ENCODE peak calls at places on chromosomes 2 and 18, in nine cellular contexts. W, Z, M, J, A, T, B, C and R are unnamed samples.

GRCh38 chr2:212953170-212953920 is 198.1 kb downstream of the IKZF2 start:
- DNase-seq in M (peak; percentile 49), C (no peak), T (no peak), Z (no peak), W (no peak), J (no peak), A (no peak), B (no peak), R (peak; percentile 29)

GRCh38 chr2:163132850-163133249 is 294.3 kb upstream of the KCNH7 start:
- DNase-seq in B (no peak), M (no peak), C (no peak), W (no peak), T (no peak), Z (no peak), J (no peak), A (no peak), R (no peak)

GRCh38 chr2:40034198-40034597 is 255.1 kb upstream of the THUMPD2 start:
- DNase-seq in W (no peak), B (no peak), C (no peak), T (no peak), Z (no peak), A (peak; percentile 76), J (no peak), M (no peak), R (no peak)

GRCh38 chr2:75605770-75606535 is 40.6 kb upstream of the MRPL19 start:
- DNase-seq in J (no peak), Z (no peak), W (no peak), M (peak; percentile 47), A (peak; percentile 96), T (no peak), B (no peak), C (no peak), R (no peak)

GRCh38 chr2:107437807-107438206 is 388.9 kb upstream of the RGPD4 start:
- DNase-seq in M (no peak), Z (no peak), T (no peak), B (no peak), A (no peak), J (no peak), C (no peak), W (no peak), R (no peak)

GRCh38 chr2:39521876-39522517 is 84.9 kb upstream of the MAP4K3 start:
- DNase-seq in A (no peak), J (no peak), B (no peak), T (no peak), C (no peak), Z (no peak), W (no peak), M (no peak), R (no peak)

GRCh38 chr18:57475903-57476302 is 40.7 kb downstream of the ONECUT2 start:
- DNase-seq in M (no peak), W (no peak), B (no peak), T (no peak), A (no peak), Z (no peak), J (no peak), C (no peak), R (no peak)

GRCh38 chr2:202278944-202279343 is 13.4 kb downstream of the NOP58 start:
- DNase-seq in C (no peak), T (no peak), J (no peak), B (no peak), W (no peak), A (no peak), M (peak; percentile 32), Z (no peak), R (no peak)

GRCh38 chr2:7017621-7018260 is 100.5 kb downstream of the RNF144A start:
- DNase-seq in M (no peak), W (no peak), J (peak; percentile 70), Z (no peak), T (no peak), A (no peak), B (no peak), C (no peak), R (no peak)

GRCh38 chr2:63871864-63872263 is 30.2 kb downstream of the UGP2 start:
- DNase-seq in C (no peak), Z (no peak), A (no peak), J (no peak), T (no peak), B (no peak), M (no peak), W (no peak), R (no peak)

GRCh38 chr2:224104668-224105386 is 65.7 kb upstream of the SERPINE2 start:
- DNase-seq in B (no peak), A (no peak), Z (no peak), W (no peak), M (no peak), J (no peak), T (no peak), C (no peak), R (no peak)

GRCh38 chr2:200578778-200579177 is 7.0 kb upstream of the AOX1 start:
- DNase-seq in Z (no peak), W (no peak), M (no peak), A (no peak), C (no peak), B (no peak), T (no peak), J (no peak), R (no peak)

GRCh38 chr18:33914399-33914798 is 310.3 kb downstream of the NOL4 start:
- DNase-seq in M (no peak), W (no peak), A (no peak), J (no peak), C (no peak), B (no peak), T (no peak), Z (no peak), R (no peak)

DNA sequence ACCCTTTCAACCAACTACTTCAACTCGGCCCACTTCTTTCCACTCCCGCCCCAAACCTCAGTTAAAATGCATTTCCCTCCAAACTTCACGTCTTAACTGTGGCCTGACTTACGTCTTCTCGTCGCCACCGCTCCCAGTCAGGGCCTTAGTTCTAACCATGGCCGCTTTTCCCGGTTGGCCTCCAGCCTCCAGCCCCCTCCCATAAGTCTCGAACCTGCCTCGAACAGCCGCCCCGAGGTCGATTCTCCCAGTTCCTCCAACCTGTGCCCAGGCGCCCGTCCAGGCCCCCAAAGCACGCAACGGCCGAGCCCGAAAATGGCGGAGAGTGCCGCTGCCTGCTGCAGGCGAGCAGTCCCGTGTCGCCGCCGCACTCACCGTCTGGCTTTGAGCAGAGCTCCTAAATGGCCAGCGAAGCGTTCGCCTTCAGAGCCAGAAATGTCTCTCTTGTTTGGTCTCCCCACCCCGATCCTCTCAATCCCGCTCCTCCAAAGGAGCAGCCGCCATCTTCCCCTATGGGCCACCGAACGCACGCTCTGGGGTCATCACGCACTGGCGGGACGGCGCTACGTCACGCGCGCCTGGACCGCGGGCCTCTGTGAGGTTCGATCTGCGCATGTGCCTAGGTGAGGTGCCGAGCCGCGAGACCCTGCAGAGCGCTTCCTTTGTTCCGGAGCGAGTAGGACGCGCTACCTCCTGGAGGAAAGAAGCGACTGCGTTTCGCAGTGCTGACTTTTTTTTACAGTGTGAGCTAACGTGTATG is at the start of gene WDR33:
- DNase-seq in M (peak; percentile 95), A (peak; percentile 74), B (peak; percentile 84), T (peak; percentile 88), J (peak; percentile 96), C (peak; percentile 86), W (peak; percentile 77), Z (peak; percentile 81), R (peak; percentile 97)
- TF ChIP-seq CTCF in M (no peak), A (peak; percentile 70), B (peak; percentile 30), T (peak; percentile 35), J (no peak), C (no peak), W (peak; percentile 27), Z (no peak), R (peak; percentile 49)

DNA sequence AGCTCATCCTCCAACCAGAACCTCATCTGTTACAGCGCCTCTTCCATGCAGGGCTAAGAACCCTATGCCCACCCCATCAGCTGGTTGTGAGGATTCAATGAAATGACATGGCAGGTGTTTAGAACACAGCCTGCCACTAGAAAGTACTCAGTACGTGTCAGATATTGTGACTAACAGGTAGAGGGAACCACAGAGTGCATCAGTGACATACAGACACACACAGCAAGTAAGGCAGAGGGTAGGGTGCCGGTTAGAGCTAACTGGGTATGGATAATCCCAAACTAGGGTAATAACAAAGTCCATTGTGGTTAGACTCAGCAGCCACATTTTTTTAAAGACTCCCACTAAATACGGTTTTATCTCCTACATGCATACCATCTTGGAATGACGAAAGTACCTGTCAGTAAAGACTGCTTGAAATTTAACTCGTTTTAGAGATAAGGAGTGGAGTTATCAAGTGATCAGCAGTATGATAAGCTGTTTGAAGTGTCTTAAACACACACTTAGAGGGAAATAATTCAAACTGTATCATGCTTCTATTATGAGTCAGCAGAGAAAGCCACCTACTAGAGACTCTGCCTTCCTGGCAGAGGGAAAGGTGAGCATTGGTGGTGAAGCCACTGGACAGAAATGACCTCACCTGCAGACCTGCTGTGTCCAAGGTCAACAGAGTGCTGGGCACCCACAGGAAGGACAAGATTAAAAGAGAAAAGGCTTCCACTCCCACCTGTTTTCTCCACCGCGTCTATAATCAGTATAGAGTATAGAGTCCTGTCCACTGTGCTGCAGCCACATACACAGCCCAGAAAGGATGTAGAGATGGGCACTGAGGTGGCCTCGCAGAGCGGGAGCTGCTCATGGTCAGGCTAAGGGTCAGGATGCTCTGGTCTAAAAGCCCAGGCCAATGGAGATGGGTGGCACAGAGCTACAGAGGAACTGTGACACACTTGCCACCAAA is 20.5 kb downstream of the MPPE1 start:
- DNase-seq in W (no peak), B (no peak), J (no peak), C (no peak), Z (no peak), M (no peak), T (no peak), A (no peak), R (no peak)
- TF ChIP-seq CTCF in W (no peak), B (no peak), J (no peak), C (no peak), Z (no peak), M (no peak), T (no peak), A (no peak), R (no peak)

GRCh38 chr2:184602734-184603133 is 4.4 kb downstream of the ZNF804A start:
- DNase-seq in J (no peak), B (no peak), W (no peak), T (no peak), A (no peak), C (no peak), M (no peak), Z (no peak), R (no peak)
- TF ChIP-seq CTCF in J (no peak), B (no peak), W (no peak), T (no peak), A (no peak), C (no peak), M (no peak), Z (no peak), R (no peak)

GRCh38 chr2:237685408-237685807 is 58.0 kb downstream of the LRRFIP1 start:
- DNase-seq in C (no peak), J (no peak), B (no peak), M (peak; percentile 37), W (no peak), Z (no peak), T (no peak), A (no peak), R (no peak)

GRCh38 chr2:237687666-237688065 is 60.3 kb downstream of the LRRFIP1 start:
- DNase-seq in M (no peak), Z (no peak), C (no peak), J (peak; percentile 93), A (peak; percentile 95), B (peak; percentile 68), T (peak; percentile 78), W (peak; percentile 98), R (peak; percentile 73)

GRCh38 chr2:237688081-237688480 is 60.7 kb downstream of the LRRFIP1 start:
- DNase-seq in C (no peak), B (no peak), A (no peak), Z (no peak), W (no peak), T (no peak), J (no peak), M (no peak), R (no peak)

GRCh38 chr2:237689569-237690131 is 62.3 kb downstream of the LRRFIP1 start:
- DNase-seq in T (no peak), B (no peak), A (no peak), M (no peak), W (peak; percentile 78), Z (no peak), J (peak; percentile 82), C (no peak), R (no peak)

GRCh38 chr2:237686659-237687136 is 59.3 kb downstream of the LRRFIP1 start:
- DNase-seq in W (no peak), M (no peak), A (no peak), B (no peak), Z (no peak), T (no peak), J (no peak), C (no peak), R (no peak)
- TF ChIP-seq CTCF in W (no peak), M (peak; percentile 35), A (no peak), B (peak; percentile 49), Z (no peak), T (no peak), J (no peak), C (peak; percentile 40), R (peak; percentile 31)